ENCODE peak calls at places on chromosomes 7 and 10, in nine cellular contexts. O, U, K, G, R, Y, L, Q and B are unnamed samples. For H3K27me3 and H3K36me3, the result is how much of the 10 kb centered on the place peaks cover.

GRCh38 chr7:121020652-121021051 is 32.1 kb downstream of the CPED1 start:
- DNase-seq in L (peak), Y (no peak), K (no peak), O (no peak), Q (peak), R (no peak), U (no peak), G (no peak), B (no peak)

GRCh38 chr7:101936612-101937231 is 119.3 kb downstream of the CUX1 start:
- DNase-seq in Y (no peak), L (no peak), U (peak), Q (no peak), G (peak), R (peak), O (no peak), K (no peak), B (peak)

GRCh38 chr7:139680676-139681462 is 96.9 kb downstream of the HIPK2 start:
- DNase-seq in R (peak), L (peak), G (peak), O (peak), Y (peak), U (peak), Q (peak), K (peak), B (no peak)

GRCh38 chr7:71488308-71488707 is 356.4 kb downstream of the GALNT17 start:
- DNase-seq in Y (no peak), O (no peak), R (no peak), U (no peak), G (no peak), Q (no peak), L (peak), K (peak), B (no peak)

GRCh38 chr7:143355450-143356385 is 6.8 kb downstream of the FAM131B start:
- DNase-seq in Q (no peak), G (no peak), R (no peak), L (no peak), Y (no peak), K (no peak), U (no peak), O (no peak), B (no peak)

GRCh38 chr7:7175075-7175695 is 7.2 kb upstream of the C1GALT1 start:
- DNase-seq in O (no peak), G (no peak), Q (no peak), U (no peak), Y (no peak), K (no peak), L (no peak), R (no peak), B (no peak)

GRCh38 chr10:72753760-72754231 is 61.9 kb downstream of the MCU start:
- DNase-seq in O (no peak), U (no peak), K (no peak), L (no peak), Y (no peak), R (no peak), Q (no peak), G (no peak), B (no peak)

GRCh38 chr10:128630787-128631252 is 504.6 kb upstream of the MKI67 start:
- DNase-seq in G (no peak), K (no peak), Q (no peak), U (no peak), L (peak), O (no peak), Y (no peak), R (no peak), B (no peak)

GRCh38 chr7:141218941-141219340 is 145.1 kb downstream of the TMEM178B start:
- DNase-seq in K (no peak), G (no peak), O (no peak), U (no peak), R (no peak), L (no peak), Q (no peak), Y (no peak), B (no peak)

GRCh38 chr10:119316729-119317097 is 109.3 kb downstream of the GRK5 start:
- DNase-seq in Y (peak), U (peak), Q (peak), O (peak), K (peak), L (peak), R (no peak), G (peak), B (peak)

GRCh38 chr7:74587435-74588126 is 69.9 kb upstream of the GTF2I start:
- DNase-seq in Y (peak), Q (peak), L (peak), U (peak), G (peak), R (peak), K (peak), O (no peak), B (peak)

GRCh38 chr10:110165239-110165638 is 42.2 kb upstream of the MXI1 start:
- DNase-seq in K (no peak), G (no peak), O (no peak), L (no peak), Q (no peak), R (peak), Y (no peak), U (no peak), B (no peak)

GRCh38 chr7:122311719-122312118 is 7.2 kb upstream of the FEZF1 start:
- DNase-seq in L (no peak), R (no peak), Q (no peak), K (no peak), G (no peak), Y (no peak), U (no peak), O (no peak), B (no peak)

GRCh38 chr10:96967847-96968246 is 135.7 kb downstream of the LCOR start:
- DNase-seq in O (no peak), U (no peak), K (no peak), Q (peak), L (peak), R (no peak), Y (peak), G (no peak), B (no peak)

GRCh38 chr10:110481948-110482347 is 15.8 kb upstream of the DUSP5 start:
- DNase-seq in K (no peak), G (no peak), U (no peak), R (no peak), Q (peak), O (no peak), L (no peak), Y (no peak), B (no peak)

GRCh38 chr7:43537765-43538403 is 45.0 kb upstream of the STK17A start:
- DNase-seq in Q (no peak), G (no peak), U (no peak), R (no peak), O (no peak), K (no peak), L (peak), Y (no peak), B (no peak)

GRCh38 chr10:104099941-104100340 is 14.3 kb upstream of the COL17A1 start:
- DNase-seq in O (no peak), R (no peak), Y (no peak), K (peak), L (peak), G (no peak), Q (no peak), U (no peak), B (no peak)

GRCh38 chr7:149496642-149497391 is 792 bp downstream of the ZNF746 start:
- DNase-seq in O (no peak), Q (peak), Y (no peak), L (peak), U (peak), R (peak), K (peak), G (no peak), B (peak)

GRCh38 chr7:32495298-32496051 is at the start of gene AVL9:
- DNase-seq in K (peak), Y (peak), U (peak), O (peak), Q (peak), G (peak), L (peak), R (peak), B (peak)

GRCh38 chr7:133539016-133539415 is 286.1 kb downstream of the EXOC4 start:
- DNase-seq in K (peak), O (no peak), R (no peak), Q (no peak), U (no peak), Y (no peak), L (no peak), G (no peak), B (no peak)
- TF ChIP-seq CTCF in K (no peak), O (no peak), R (no peak), Q (no peak), U (no peak), Y (no peak), L (no peak), G (no peak), B (no peak)

GRCh38 chr10:127417031-127417430 is 132.1 kb upstream of the NPS start:
- DNase-seq in L (no peak), R (peak), Q (no peak), Y (no peak), K (no peak), U (no peak), G (no peak), O (no peak), B (no peak)
- H3K27me3 ChIP-seq in L (under half), R (under half), Q (under half), Y (under half), K (under half), U (under half), G (under half), O (under half), B (under half)

GRCh38 chr7:44761207-44762161 is 12.8 kb downstream of the ZMIZ2 start:
- DNase-seq in R (no peak), Y (no peak), Q (no peak), K (no peak), G (no peak), U (peak), O (peak), L (no peak), B (peak)

GRCh38 chr7:44762300-44762699 is 13.7 kb downstream of the ZMIZ2 start:
- DNase-seq in R (no peak), L (no peak), U (no peak), G (no peak), K (no peak), O (no peak), Q (no peak), Y (no peak), B (no peak)

GRCh38 chr7:44759246-44759645 is 10.6 kb downstream of the ZMIZ2 start:
- DNase-seq in O (no peak), U (no peak), Y (no peak), G (no peak), R (peak), K (no peak), L (no peak), Q (no peak), B (no peak)

GRCh38 chr7:44757739-44758138 is 9.1 kb downstream of the ZMIZ2 start:
- DNase-seq in O (no peak), K (no peak), G (no peak), U (no peak), Q (no peak), Y (no peak), R (peak), L (no peak), B (no peak)

GRCh38 chr7:44760034-44760580 is 11.5 kb downstream of the ZMIZ2 start:
- DNase-seq in Q (no peak), U (no peak), Y (no peak), L (no peak), K (no peak), R (peak), G (no peak), O (no peak), B (no peak)
- H3K36me3 ChIP-seq in Q (under half), U (under half), Y (under half), L (under half), K (half or more), R (under half), G (half or more), O (under half), B (under half)

DNA sequence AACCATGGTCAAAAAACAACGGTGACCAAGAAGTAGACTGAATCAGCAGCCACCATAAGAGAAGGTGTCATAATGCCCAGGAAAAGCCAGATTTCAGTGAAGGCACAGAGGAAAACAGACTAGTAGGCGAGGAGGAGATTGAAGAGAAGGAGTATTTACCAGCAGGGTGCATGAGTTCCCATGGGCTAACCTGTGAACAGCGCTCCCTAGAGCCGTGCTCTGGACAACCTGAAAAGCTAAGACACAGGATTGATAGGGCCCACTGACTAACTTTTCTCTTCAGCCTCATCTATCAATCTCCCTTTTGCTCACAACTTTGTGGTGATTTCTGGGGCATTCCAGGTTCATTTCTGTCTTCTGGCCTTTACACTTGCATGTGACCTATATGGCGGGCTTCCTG is 12.9 kb downstream of the ANKRD22 start:
- DNase-seq in O (no peak), R (no peak), G (no peak), Y (no peak), K (no peak), Q (no peak), L (no peak), U (no peak), B (no peak)
- TF ChIP-seq CTCF in O (no peak), R (no peak), G (no peak), Y (no peak), K (no peak), Q (no peak), L (no peak), U (no peak), B (no peak)

DNA sequence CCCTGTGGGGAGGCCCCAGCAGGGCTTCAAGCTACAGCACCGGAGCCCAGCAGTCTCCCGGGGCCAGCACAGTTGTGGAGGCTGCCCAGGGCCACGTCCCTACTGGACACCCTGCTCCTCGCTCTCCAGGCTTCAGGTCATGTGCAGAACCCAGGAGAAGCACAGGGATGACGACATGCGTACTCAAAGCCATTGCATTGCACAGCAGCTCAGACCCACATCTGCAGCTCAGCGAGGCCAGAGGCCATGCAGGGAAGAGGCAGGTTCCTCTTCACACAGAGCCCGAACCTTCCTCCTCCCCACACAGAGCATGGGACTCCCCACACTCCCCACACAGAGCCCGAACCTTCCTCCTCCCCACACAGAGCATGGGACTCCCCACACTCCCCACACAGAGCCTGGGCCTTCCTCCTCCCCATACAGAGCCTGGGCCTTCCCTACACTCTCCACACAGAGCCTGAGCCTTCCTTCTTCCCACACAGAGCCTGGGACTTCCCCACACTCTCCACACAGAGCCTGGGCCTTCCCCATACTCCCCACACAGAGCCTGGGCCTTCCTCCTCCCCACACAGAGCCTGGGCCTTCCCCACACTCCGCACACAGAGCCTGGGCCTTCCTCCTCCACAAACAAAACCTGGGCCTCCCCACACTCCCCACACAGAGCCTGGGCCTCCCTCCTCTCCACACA is 12.3 kb downstream of the CFAP46 start:
- DNase-seq in Y (no peak), Q (no peak), U (no peak), R (no peak), G (no peak), L (no peak), O (no peak), K (no peak), B (no peak)
- H3K27me3 ChIP-seq in Y (under half), Q (under half), U (under half), R (under half), G (under half), L (under half), O (under half), K (under half), B (under half)

DNA sequence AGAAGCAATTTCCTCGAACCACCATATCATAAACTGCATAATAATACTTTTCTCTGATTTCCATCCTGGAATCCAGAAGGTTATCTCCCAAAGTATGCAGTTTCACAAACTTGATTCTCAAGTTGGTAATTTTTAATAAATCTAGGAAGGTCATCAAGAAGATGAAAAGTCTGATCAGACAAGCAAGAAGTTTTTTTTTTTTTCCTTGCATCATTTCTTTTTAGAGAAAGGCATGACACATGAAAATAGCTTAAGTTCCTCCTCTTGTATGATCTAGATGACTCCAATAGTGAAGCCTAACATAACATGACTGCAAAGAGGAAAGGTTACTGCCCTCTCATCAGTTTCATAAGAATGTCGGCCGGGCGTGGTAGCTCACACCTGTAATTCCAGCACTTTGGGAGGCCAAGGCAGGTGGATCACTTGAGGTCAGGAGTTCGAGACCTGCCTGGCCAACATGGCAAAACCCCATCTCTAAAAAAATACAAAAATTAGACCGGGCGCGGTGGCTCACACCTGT is 22.2 kb downstream of the LAMB1 start:
- DNase-seq in R (no peak), Q (no peak), G (no peak), U (no peak), L (no peak), K (no peak), O (no peak), Y (no peak), B (no peak)
- H3K36me3 ChIP-seq in R (under half), Q (half or more), G (under half), U (under half), L (half or more), K (half or more), O (under half), Y (under half), B (half or more)

DNA sequence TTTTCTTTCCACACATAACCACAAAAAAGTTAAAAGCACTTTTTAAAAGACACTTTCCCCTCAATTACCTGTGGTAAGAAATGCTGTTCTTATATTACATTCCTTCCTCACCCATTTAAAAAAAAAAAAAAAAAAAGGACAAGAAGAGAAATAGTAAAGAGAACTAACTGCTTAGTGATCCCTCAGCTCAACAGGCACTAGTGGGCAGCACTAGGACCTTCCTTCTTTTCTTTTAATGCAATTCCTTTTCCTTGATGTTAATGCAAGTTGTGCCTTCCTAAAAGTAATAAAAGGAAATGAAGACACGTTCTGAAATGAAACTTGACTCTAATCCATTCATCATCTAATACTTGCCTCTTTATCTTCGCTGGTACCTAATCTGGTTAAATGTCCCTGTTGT is 189.6 kb downstream of the TCF7L2 start:
- DNase-seq in G (peak), Q (no peak), O (no peak), R (no peak), U (no peak), L (peak), Y (no peak), K (peak), B (no peak)
- TF ChIP-seq CTCF in G (peak), Q (peak), O (peak), R (no peak), U (no peak), L (peak), Y (peak), K (peak), B (peak)